ENCODE peak calls at places on chromosomes 7 and 10, in nine cellular contexts. D, H, G, V, F, M, U, O and E are unnamed samples. For H3K4me1, the result is how much of the 10 kb centered on the place peaks cover.

GRCh38 chr7:78134256-78134655 is 335.7 kb downstream of the PHTF2 start:
- DNase-seq in D (peak), H (peak), G (peak), V (no peak), F (no peak), M (peak), U (peak), O (peak), E (no peak)

GRCh38 chr7:136971776-136972175 is 103.3 kb downstream of the CHRM2 start:
- DNase-seq in D (no peak), H (no peak), G (no peak), V (no peak), F (no peak), M (no peak), U (no peak), O (no peak), E (no peak)

GRCh38 chr7:111080495-111081105 is 10.3 kb upstream of the LRRN3 start:
- DNase-seq in D (no peak), H (no peak), G (no peak), V (no peak), F (no peak), M (no peak), U (no peak), O (no peak), E (no peak)

GRCh38 chr7:18426564-18427226 is 68.9 kb upstream of the HDAC9 start:
- DNase-seq in D (no peak), H (no peak), G (peak), V (no peak), F (no peak), M (no peak), U (no peak), O (no peak), E (no peak)

GRCh38 chr7:6558837-6559236 is 7.6 kb upstream of the GRID2IP start:
- DNase-seq in D (peak), H (peak), G (peak), V (no peak), F (no peak), M (peak), U (no peak), O (peak), E (no peak)

GRCh38 chr10:89158446-89158845 is 48.7 kb downstream of the CH25H start:
- DNase-seq in D (no peak), H (no peak), G (no peak), V (no peak), F (no peak), M (no peak), U (no peak), O (no peak), E (no peak)

GRCh38 chr10:30500963-30501504 is 67.0 kb downstream of the MAP3K8 start:
- DNase-seq in D (no peak), H (no peak), G (no peak), V (no peak), F (no peak), M (no peak), U (no peak), O (no peak), E (no peak)

GRCh38 chr7:151115121-151115835 is 29.0 kb downstream of the AGAP3 start:
- DNase-seq in D (no peak), H (peak), G (peak), V (no peak), F (no peak), M (no peak), U (peak), O (no peak), E (no peak)

GRCh38 chr7:114889646-114890285 is 32.1 kb upstream of the MDFIC start:
- DNase-seq in D (peak), H (no peak), G (peak), V (no peak), F (no peak), M (peak), U (no peak), O (no peak), E (no peak)

GRCh38 chr7:98976396-98977185 is 98.3 kb downstream of the TRRAP start:
- DNase-seq in D (no peak), H (no peak), G (no peak), V (no peak), F (no peak), M (no peak), U (no peak), O (no peak), E (no peak)
- H3K4me1 ChIP-seq in D (under half), H (under half), G (under half), V (under half), F (under half), M (under half), U (under half), O (under half), E (under half)

DNA sequence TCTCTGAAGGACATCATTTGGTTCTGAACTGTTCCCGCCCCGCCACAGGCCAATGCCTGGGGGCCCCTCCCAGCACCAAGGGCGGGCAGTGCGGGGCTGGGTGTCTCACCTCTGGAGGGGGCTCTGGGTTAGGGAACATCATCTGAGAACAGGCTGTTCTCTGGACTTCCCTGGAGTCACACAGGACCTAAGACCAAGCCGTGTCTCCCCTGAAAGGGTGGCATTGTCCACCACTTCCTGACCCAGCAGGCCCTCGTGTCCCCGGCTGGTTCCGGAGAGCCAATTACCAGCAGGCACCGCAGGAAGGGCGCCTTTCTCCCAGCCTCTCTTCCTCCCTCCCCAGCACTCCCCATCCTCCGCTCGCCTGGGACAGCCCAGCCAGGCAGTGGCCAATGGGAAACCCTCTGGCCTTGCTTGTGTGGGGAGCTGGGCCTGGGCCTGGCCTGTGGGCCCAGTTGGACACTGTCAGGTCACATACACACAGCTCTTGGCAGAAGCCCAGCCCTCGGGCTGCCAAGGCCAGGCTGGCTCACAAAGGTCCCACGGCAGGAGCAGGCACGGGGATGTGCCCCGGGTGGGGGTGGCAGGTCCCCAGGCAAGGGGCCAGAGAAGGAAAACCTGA is 119.5 kb downstream of the SPDYE5 start:
- DNase-seq in D (no peak), H (peak), G (no peak), V (peak), F (peak), M (no peak), U (peak), O (no peak), E (peak)
- H3K4me3 ChIP-seq in D (no peak), H (no peak), G (no peak), V (no peak), F (peak), M (no peak), U (no peak), O (no peak), E (no peak)

DNA sequence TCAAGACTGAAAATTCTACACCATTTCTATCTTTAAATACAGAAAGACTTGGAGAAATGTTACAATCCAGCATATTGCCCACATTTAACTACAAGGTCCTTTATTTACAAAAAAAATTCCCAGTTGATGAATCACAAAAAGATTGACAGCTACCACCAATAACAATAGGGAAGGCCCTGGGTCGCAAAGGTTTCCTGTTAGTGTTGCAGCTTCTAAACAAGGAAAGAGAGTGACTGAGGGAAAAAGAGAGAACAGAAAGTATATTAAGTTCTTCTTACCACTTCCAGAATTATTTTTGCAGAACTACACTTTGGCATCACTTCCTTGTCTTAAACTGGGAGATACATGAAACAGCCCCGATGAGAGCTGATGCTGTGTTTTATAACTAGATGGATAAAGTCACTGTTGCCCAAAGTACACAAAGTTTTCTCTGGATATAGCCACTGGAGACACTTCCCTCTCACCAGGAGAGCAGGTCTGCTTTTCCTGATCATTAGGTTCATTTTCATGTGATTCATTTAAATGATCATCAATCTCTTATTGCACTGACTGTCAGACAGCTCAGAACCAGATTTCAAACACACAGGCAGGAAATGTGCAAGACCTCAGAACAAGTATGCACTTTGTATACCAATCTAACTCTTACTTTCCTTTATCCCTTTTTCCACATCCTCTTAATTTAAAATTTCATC is 57.0 kb downstream of the SHTN1 start:
- DNase-seq in D (peak), H (no peak), G (peak), V (no peak), F (no peak), M (peak), U (peak), O (no peak), E (no peak)
- H3K27ac ChIP-seq in D (peak), H (no peak), G (no peak), V (no peak), F (no peak), M (peak), U (no peak), O (peak), E (no peak)

GRCh38 chr10:110088756-110089155 is 81.0 kb downstream of the ADD3 start:
- DNase-seq in D (no peak), H (no peak), G (no peak), V (no peak), F (no peak), M (no peak), U (no peak), O (no peak), E (no peak)

GRCh38 chr10:110087682-110088081 is 79.9 kb downstream of the ADD3 start:
- DNase-seq in D (no peak), H (no peak), G (no peak), V (no peak), F (no peak), M (no peak), U (no peak), O (no peak), E (no peak)

GRCh38 chr10:110078317-110078716 is 70.5 kb downstream of the ADD3 start:
- DNase-seq in D (no peak), H (no peak), G (no peak), V (no peak), F (no peak), M (no peak), U (no peak), O (no peak), E (no peak)

GRCh38 chr10:110081914-110082313 is 74.1 kb downstream of the ADD3 start:
- DNase-seq in D (peak), H (no peak), G (peak), V (no peak), F (no peak), M (no peak), U (peak), O (no peak), E (no peak)

DNA sequence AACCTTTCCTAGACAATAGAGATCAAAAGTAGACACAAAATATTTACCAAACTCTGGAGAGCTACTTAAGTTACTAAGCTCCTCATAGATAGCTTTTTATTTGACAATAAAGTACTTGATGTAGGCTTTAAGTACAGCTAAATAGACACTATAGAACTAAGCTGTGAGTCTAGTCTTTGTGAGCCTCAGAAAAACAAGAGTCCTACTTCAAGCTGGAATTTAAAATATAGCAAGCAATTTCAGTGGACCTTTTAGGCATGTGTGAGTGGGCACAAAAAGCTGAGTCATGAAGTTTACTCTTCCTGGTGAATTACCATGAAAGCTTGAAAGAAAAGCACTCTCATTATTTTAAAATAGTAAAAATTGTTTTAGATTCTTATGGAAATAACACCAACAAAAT is 76.1 kb downstream of the ADD3 start:
- DNase-seq in D (no peak), H (no peak), G (peak), V (no peak), F (no peak), M (no peak), U (no peak), O (no peak), E (no peak)
- H3K4me1 ChIP-seq in D (under half), H (under half), G (under half), V (half or more), F (half or more), M (under half), U (under half), O (under half), E (under half)